ENCODE peak calls at places on chromosomes 13 and 19, in eight cellular contexts. P, H, S, L, W, Y, U and E are unnamed samples.

GRCh38 chr19:16160943-16161560 is 12.3 kb downstream of the CIB3 start:
- DNase-seq in P (no peak), H (no peak), S (peak), L (no peak), W (peak), Y (no peak), U (peak), E (no peak)

GRCh38 chr13:97280478-97280877 is 58.3 kb downstream of the MBNL2 start:
- DNase-seq in P (no peak), H (no peak), S (no peak), L (no peak), W (peak), Y (no peak), U (peak), E (no peak)

GRCh38 chr13:111283991-111284390 is 36.5 kb upstream of the TEX29 start:
- DNase-seq in P (no peak), H (no peak), S (peak), L (no peak), W (no peak), Y (no peak), U (peak), E (no peak)

GRCh38 chr13:88602786-88603777 is 931.9 kb downstream of the SLITRK5 start:
- DNase-seq in P (no peak), H (no peak), S (no peak), L (no peak), W (peak), Y (no peak), U (no peak), E (no peak)

GRCh38 chr13:80630685-80631121 is 289.8 kb upstream of the SPRY2 start:
- DNase-seq in P (no peak), H (no peak), S (peak), L (no peak), W (peak), Y (no peak), U (no peak), E (no peak)

GRCh38 chr19:52695996-52696395 is 38.8 kb downstream of the ZNF611 start:
- DNase-seq in P (no peak), H (no peak), S (no peak), L (no peak), W (no peak), Y (no peak), U (no peak), E (no peak)

GRCh38 chr13:47064381-47064780 is 167.5 kb upstream of the HTR2A start:
- DNase-seq in P (no peak), H (no peak), S (no peak), L (no peak), W (no peak), Y (no peak), U (no peak), E (no peak)

GRCh38 chr13:74930402-74931165 is 551.4 kb downstream of the TBC1D4 start:
- DNase-seq in P (no peak), H (no peak), S (no peak), L (no peak), W (peak), Y (no peak), U (peak), E (no peak)

GRCh38 chr19:37979547-37980082 is 72.6 kb downstream of the SIPA1L3 start:
- DNase-seq in P (no peak), H (peak), S (no peak), L (no peak), W (peak), Y (no peak), U (no peak), E (no peak)

GRCh38 chr19:40005670-40006272 is 8.9 kb downstream of the ZNF546 start:
- DNase-seq in P (no peak), H (no peak), S (no peak), L (no peak), W (no peak), Y (no peak), U (no peak), E (no peak)

GRCh38 chr19:56153507-56153906 is 12.4 kb downstream of the ZNF444 start:
- DNase-seq in P (no peak), H (no peak), S (no peak), L (peak), W (no peak), Y (no peak), U (no peak), E (peak)

GRCh38 chr19:15615526-15615925 is 508 bp downstream of the CYP4F8 start:
- DNase-seq in P (no peak), H (no peak), S (no peak), L (no peak), W (no peak), Y (no peak), U (no peak), E (no peak)

GRCh38 chr13:98141938-98142426 is 912 bp upstream of the FARP1 start:
- DNase-seq in P (peak), H (no peak), S (peak), L (peak), W (no peak), Y (no peak), U (peak), E (peak)

DNA sequence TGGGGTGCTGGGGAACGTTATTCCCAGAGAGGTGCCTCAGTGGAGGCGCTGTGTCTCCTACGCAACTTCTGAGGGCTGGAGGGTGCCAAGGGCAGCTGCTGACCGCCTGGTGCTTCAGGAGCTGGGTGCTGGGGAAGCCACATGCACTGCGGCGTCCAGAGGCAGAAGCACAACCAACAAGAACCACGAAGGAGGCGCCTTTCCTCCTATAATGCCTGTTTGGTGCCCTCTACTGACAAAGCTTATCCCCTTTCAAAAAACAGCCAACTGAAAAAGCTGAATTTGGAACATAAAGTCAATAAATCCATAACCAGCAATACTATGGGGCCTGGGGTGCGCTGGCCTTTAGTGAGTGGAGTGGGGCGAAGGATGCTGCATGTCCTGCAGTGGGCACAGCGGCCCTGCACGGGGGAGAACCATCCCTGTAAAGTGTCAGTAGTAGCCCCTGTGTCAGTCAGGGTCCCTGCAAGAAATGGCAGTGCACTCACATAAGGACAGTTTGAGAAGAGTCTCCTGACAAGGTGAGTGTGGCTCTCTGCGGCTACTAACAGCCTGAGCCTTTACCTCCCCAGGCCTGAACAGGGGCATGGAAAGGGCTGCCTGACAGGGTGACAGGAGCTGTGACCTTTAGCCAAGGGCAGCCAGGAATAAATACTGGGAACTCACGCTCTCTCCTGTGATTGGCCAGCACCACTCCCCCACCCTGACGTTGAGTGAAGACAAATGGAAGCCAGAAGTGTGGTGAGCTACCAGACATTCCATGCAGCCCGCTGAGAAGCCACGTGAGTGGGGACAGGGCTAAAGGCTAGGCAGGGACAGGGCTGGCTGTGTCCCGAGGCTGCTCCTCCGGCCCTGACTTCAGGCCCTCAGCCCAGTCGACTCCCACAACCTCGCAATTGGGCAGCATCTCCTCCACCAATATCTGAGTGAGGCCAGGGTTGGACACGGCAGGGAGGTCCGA is 4.5 kb upstream of the B3GNT8 start:
- DNase-seq in P (peak), H (no peak), S (peak), L (no peak), W (peak), Y (no peak), U (peak), E (no peak)
- TF ChIP-seq CTCF in P (peak), H (no peak), S (peak), L (no peak), W (peak), Y (no peak), U (peak), E (no peak)

GRCh38 chr19:45404557-45405434 is at the start of gene PPP1R13L:
- DNase-seq in P (peak), H (peak), S (peak), L (peak), W (peak), Y (peak), U (peak), E (peak)

GRCh38 chr19:45405435-45406164 is 731 bp upstream of the PPP1R13L start:
- DNase-seq in P (peak), H (peak), S (peak), L (peak), W (peak), Y (peak), U (peak), E (peak)

GRCh38 chr19:45408121-45408520 is 1.7 kb downstream of the POLR1G start:
- DNase-seq in P (no peak), H (no peak), S (no peak), L (no peak), W (no peak), Y (no peak), U (no peak), E (no peak)

GRCh38 chr19:45406957-45407375 is 522 bp downstream of the POLR1G start:
- DNase-seq in P (no peak), H (no peak), S (no peak), L (no peak), W (no peak), Y (no peak), U (no peak), E (no peak)

GRCh38 chr19:45406165-45406956 is at the start of gene POLR1G:
- DNase-seq in P (peak), H (peak), S (peak), L (peak), W (peak), Y (peak), U (peak), E (peak)
- TF ChIP-seq CTCF in P (no peak), H (no peak), S (peak), L (no peak), W (no peak), Y (no peak), U (no peak), E (no peak)

GRCh38 chr13:31772231-31772630 is 32.9 kb downstream of the RXFP2 start:
- DNase-seq in P (no peak), H (no peak), S (no peak), L (no peak), W (no peak), Y (no peak), U (no peak), E (no peak)

GRCh38 chr13:31774186-31774585 is 34.9 kb downstream of the RXFP2 start:
- DNase-seq in P (no peak), H (no peak), S (no peak), L (no peak), W (peak), Y (no peak), U (peak), E (no peak)

GRCh38 chr13:31775686-31776085 is 36.4 kb downstream of the RXFP2 start:
- DNase-seq in P (peak), H (no peak), S (no peak), L (no peak), W (no peak), Y (peak), U (peak), E (no peak)

GRCh38 chr13:31775148-31775547 is 35.8 kb downstream of the RXFP2 start:
- DNase-seq in P (no peak), H (no peak), S (no peak), L (no peak), W (no peak), Y (no peak), U (peak), E (no peak)

DNA sequence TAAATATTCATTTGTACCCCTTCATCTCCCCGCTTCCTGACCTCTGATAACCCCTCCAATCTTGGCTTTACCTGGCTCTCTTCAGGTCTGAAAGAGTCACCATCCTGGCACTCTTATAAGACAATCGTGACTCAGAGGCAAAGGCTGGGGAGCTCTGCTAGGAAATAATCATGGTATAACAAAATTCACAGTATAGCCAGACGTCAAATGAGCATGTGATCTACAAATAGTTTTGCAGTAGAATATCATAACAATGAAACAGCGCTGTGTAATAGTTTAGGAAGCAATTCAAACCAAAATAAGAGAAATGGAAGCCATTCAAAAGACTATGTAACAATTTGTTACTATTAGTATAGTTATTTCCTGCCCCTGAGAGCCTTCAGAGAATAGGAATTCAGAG is 34.2 kb downstream of the RXFP2 start:
- DNase-seq in P (no peak), H (no peak), S (no peak), L (no peak), W (peak), Y (no peak), U (peak), E (no peak)
- TF ChIP-seq CTCF in P (no peak), H (no peak), S (no peak), L (no peak), W (no peak), Y (no peak), U (no peak), E (no peak)

GRCh38 chr13:29513981-29514719 is 81.3 kb downstream of the SLC7A1 start:
- DNase-seq in P (no peak), H (no peak), S (no peak), L (no peak), W (no peak), Y (no peak), U (peak), E (no peak)
- TF ChIP-seq CTCF in P (no peak), H (no peak), S (no peak), L (no peak), W (no peak), Y (no peak), U (no peak), E (no peak)

GRCh38 chr13:34166406-34166805 is 348.5 kb downstream of the RFC3 start:
- DNase-seq in P (no peak), H (no peak), S (no peak), L (no peak), W (no peak), Y (no peak), U (no peak), E (no peak)
- TF ChIP-seq CTCF in P (no peak), H (no peak), S (no peak), L (no peak), W (no peak), Y (no peak), U (no peak), E (no peak)

DNA sequence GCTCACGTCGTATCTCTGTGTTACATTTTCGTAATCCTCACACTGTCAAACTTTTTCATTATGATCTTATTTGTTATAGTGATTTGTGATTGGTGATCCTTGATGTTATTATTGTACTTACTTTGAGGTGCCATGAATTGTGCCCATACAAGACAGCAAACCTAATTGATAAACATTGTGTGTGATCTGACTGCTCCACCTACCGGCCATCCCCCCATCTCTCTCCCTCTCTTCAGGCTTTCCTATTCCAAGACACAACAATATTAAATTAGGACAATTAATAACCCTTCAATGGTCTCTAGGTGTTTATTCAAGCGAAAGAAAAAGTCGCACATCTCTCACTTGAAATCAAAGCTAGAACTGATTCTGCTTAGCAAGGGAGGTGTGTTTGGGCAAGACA is 349.3 kb downstream of the RBM26 start:
- DNase-seq in P (no peak), H (no peak), S (no peak), L (no peak), W (no peak), Y (no peak), U (no peak), E (no peak)
- TF ChIP-seq CTCF in P (no peak), H (no peak), S (no peak), L (no peak), W (no peak), Y (no peak), U (no peak), E (peak)

GRCh38 chr19:57302020-57302465 is 18.2 kb upstream of the ZNF543 start:
- DNase-seq in P (no peak), H (no peak), S (peak), L (no peak), W (peak), Y (no peak), U (peak), E (no peak)
- TF ChIP-seq CTCF in P (no peak), H (no peak), S (no peak), L (no peak), W (peak), Y (no peak), U (peak), E (no peak)